ENCODE peak calls at places on chromosome 7, in ten cellular contexts. U is epithelial cell of proximal tubule, O is Calu3, C is neural crest cell, S is endodermal cell, Z is mammary epithelial cell, M is RWPE1, P is fibroblast of lung, K is psoas muscle, F is GM23338. I is an unnamed sample.

GRCh38 chr7:26792573-26792972 is 71.8 kb downstream of the SKAP2 start:
- DNase-seq in Z (no peak), F (no peak), O (no peak), M (no peak), C (no peak), P (no peak), S (no peak), U (no peak), K (no peak), I (no peak)

GRCh38 chr7:157397751-157398691 is 61.2 kb downstream of the DNAJB6 start:
- DNase-seq in Z (peak; percentile 22), M (peak; percentile 9), U (peak; percentile 25), O (peak; percentile 58), S (peak; percentile 83), C (peak; percentile 29), F (peak; percentile 73), P (peak; percentile 71), K (peak; percentile 51), I (peak; percentile 41)

GRCh38 chr7:21256310-21256877 is 171.5 kb upstream of the SP4 start:
- DNase-seq in F (peak; percentile 58), O (peak; percentile 47), C (no peak), U (no peak), P (peak; percentile 18), S (no peak), Z (peak; percentile 6), M (peak; percentile 23), K (no peak), I (peak; percentile 57)

GRCh38 chr7:156545989-156546388 is 94.6 kb upstream of the RNF32 start:
- DNase-seq in F (no peak), S (no peak), U (no peak), O (no peak), P (no peak), M (no peak), Z (no peak), K (no peak), C (no peak), I (peak; percentile 1)

GRCh38 chr7:6393667-6394056 is 54.1 kb downstream of the DAGLB start:
- DNase-seq in P (no peak), U (no peak), S (no peak), M (no peak), K (no peak), Z (no peak), F (no peak), O (no peak), C (no peak), I (no peak)

GRCh38 chr7:149824748-149825566 is 13.2 kb upstream of the ZNF862 start:
- DNase-seq in S (no peak), K (no peak), P (no peak), O (no peak), U (no peak), M (no peak), Z (no peak), C (no peak), F (no peak), I (no peak)

GRCh38 chr7:158124671-158125079 is 462.9 kb downstream of the PTPRN2 start:
- DNase-seq in O (no peak), C (no peak), K (no peak), M (no peak), Z (no peak), U (no peak), P (no peak), S (peak; percentile 17), F (no peak), I (no peak)

GRCh38 chr7:142519790-142520078 is 229.5 kb upstream of the PRSS1 start:
- DNase-seq in S (no peak), U (no peak), Z (no peak), F (no peak), K (no peak), P (no peak), C (no peak), M (no peak), O (no peak), I (no peak)

GRCh38 chr7:130009848-130010688 is 41.1 kb downstream of the ZC3HC1 start:
- DNase-seq in U (peak; percentile 91), C (no peak), P (peak; percentile 90), F (no peak), K (peak; percentile 56), O (peak; percentile 57), S (peak; percentile 55), M (peak; percentile 82), Z (peak; percentile 97), I (peak; percentile 82)

GRCh38 chr7:151940048-151940845 is 16.0 kb upstream of the GALNTL5 start:
- DNase-seq in M (peak; percentile 46), S (no peak), O (peak; percentile 15), U (no peak), F (no peak), K (peak; percentile 49), P (peak; percentile 60), C (no peak), Z (peak; percentile 85), I (peak; percentile 46)

GRCh38 chr7:75969704-75970498 is 24.5 kb downstream of the TMEM120A start:
- DNase-seq in U (no peak), F (no peak), M (no peak), O (no peak), P (no peak), K (peak; percentile 59), C (no peak), Z (no peak), S (no peak), I (no peak)

GRCh38 chr7:75968561-75969001 is 25.8 kb downstream of the TMEM120A start:
- DNase-seq in C (no peak), U (no peak), S (no peak), Z (no peak), K (peak; percentile 79), P (no peak), O (no peak), M (no peak), F (no peak), I (no peak)

GRCh38 chr7:75969182-75969581 is 25.2 kb downstream of the TMEM120A start:
- DNase-seq in C (no peak), O (no peak), S (no peak), F (no peak), P (no peak), K (peak; percentile 75), M (no peak), Z (no peak), U (no peak), I (no peak)

GRCh38 chr7:75971309-75971960 is 23.0 kb downstream of the TMEM120A start:
- DNase-seq in Z (no peak), O (no peak), M (no peak), P (no peak), S (no peak), C (no peak), F (no peak), K (no peak), U (no peak), I (no peak)

GRCh38 chr7:75971961-75972763 is 22.2 kb downstream of the TMEM120A start:
- DNase-seq in O (no peak), M (no peak), P (no peak), K (peak; percentile 82), F (peak; percentile 73), C (no peak), Z (no peak), S (peak; percentile 86), U (no peak), I (no peak)
- TF ChIP-seq CTCF in O (no peak), M (no peak), P (no peak), K (peak; percentile 30), F (no peak), C (peak; percentile 45), Z (no peak), S (peak; percentile 67), U (no peak), I (peak; percentile 16)

GRCh38 chr7:92833766-92834605 is 2.4 kb downstream of the CDK6 start:
- DNase-seq in O (peak; percentile 88), U (no peak), S (peak; percentile 85), M (peak; percentile 59), F (peak; percentile 67), K (peak; percentile 75), P (peak; percentile 75), Z (peak; percentile 76), C (peak; percentile 69), I (peak; percentile 81)
- TF ChIP-seq CTCF in O (no peak), U (no peak), S (peak; percentile 39), M (no peak), F (peak; percentile 37), K (no peak), P (peak; percentile 29), Z (peak; percentile 46), C (no peak), I (peak; percentile 32)

GRCh38 chr7:116354171-116354545 is 143.8 kb downstream of the TES start:
- DNase-seq in C (no peak), K (no peak), O (no peak), F (no peak), M (peak; percentile 8), Z (no peak), U (no peak), P (peak; percentile 91), S (no peak), I (peak; percentile 82)
- TF ChIP-seq CTCF in C (no peak), K (no peak), O (no peak), F (no peak), M (no peak), Z (no peak), U (no peak), P (no peak), S (peak; percentile 10), I (no peak)

GRCh38 chr7:100826546-100827329 is 585 bp downstream of the EPHB4 start:
- DNase-seq in Z (peak; percentile 38), S (peak; percentile 73), U (no peak), C (no peak), M (no peak), K (peak; percentile 29), F (peak; percentile 55), P (peak; percentile 9), O (no peak), I (no peak)

GRCh38 chr7:100824499-100825214 is 2.7 kb downstream of the EPHB4 start:
- DNase-seq in U (no peak), Z (no peak), P (no peak), M (no peak), F (peak; percentile 20), S (no peak), O (no peak), K (no peak), C (no peak), I (no peak)

GRCh38 chr7:100825215-100825671 is 2.1 kb downstream of the EPHB4 start:
- DNase-seq in Z (peak; percentile 41), S (peak; percentile 57), O (no peak), C (no peak), M (peak; percentile 36), U (no peak), K (no peak), P (no peak), F (peak; percentile 40), I (no peak)

GRCh38 chr7:100827330-100828226 is at the start of gene EPHB4:
- DNase-seq in K (peak; percentile 74), F (peak; percentile 98), Z (peak; percentile 79), P (peak; percentile 88), U (no peak), C (peak; percentile 82), O (peak; percentile 76), M (peak; percentile 59), S (peak; percentile 96), I (peak; percentile 91)

DNA sequence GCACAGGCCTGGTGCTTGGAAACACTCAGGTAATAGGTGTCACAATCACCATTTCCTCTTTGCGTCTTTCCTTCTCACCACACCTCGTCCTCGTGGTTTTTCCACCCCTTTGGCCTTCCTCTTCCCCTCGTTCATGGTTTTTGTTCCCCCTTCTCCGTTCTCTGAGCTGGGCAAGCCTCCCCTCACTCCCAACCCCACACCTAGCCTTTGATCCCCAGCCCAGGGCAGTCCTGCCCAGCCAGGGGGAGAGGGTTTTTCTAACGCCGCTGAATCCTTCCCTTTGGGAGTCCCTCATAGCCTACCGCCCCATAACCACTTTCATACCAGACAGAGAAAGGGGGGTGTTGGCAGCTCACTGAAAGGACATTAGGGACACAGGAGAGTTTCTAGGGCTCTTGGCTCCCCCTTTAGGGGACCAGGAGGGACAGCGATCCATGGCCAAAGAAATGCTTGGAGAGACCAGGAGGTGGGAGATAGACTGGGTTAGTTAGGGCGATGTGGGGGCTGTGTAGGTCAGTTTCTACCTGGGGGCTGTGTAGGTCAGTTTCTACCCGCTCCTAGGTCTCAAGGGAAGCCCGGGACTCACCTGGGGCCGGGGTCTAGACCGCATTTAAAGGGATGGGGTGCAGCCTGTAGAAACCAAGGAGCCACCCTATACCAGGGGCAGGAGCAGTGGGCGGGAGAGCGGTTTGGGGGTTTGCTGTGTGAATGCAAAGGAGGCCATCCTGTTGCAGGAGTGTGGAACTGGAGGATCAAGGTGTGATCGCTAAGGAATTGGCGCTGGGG is 1.4 kb downstream of the EPHB4 start:
- DNase-seq in Z (peak; percentile 39), O (no peak), F (peak; percentile 56), K (no peak), M (peak; percentile 27), U (no peak), S (peak; percentile 63), C (no peak), P (peak; percentile 43), I (peak; percentile 50)
- TF ChIP-seq CTCF in Z (peak; percentile 48), O (no peak), F (peak; percentile 47), K (no peak), M (peak; percentile 51), U (peak; percentile 35), S (peak; percentile 37), C (peak; percentile 30), P (peak; percentile 43), I (peak; percentile 54)

I was measured in astrocyte of the spinal cord.